ENCODE peak calls at places on chromosomes 3 and 15, in seven cellular contexts. M is stimulated activated CD8-positive, alpha-beta memory T cell treated with anti-CD3 and anti-CD28 coated beads, Interleukin-15, amount 100 ng/mL, for 24 hours; P is C1 segment of cervical spinal cord; B is WTC11; I is EL; Y is fibroblast of lung; D is A172. F is an unnamed sample.

GRCh38 chr3:129984124-129984523 is 9.6 kb downstream of the TRH start:
- DNase-seq in M (no peak), P (no peak), B (peak; percentile 38), I (peak; percentile 3), Y (no peak), D (no peak), F (no peak)

GRCh38 chr3:196422976-196423781 is 9.0 kb downstream of the UBXN7 start:
- DNase-seq in M (no peak), P (peak; percentile 5), B (no peak), I (no peak), Y (no peak), D (no peak), F (no peak)

GRCh38 chr3:172285844-172286243 is 162.4 kb downstream of the GHSR start:
- DNase-seq in M (no peak), P (no peak), B (no peak), I (peak; percentile 77), Y (peak; percentile 39), D (peak; percentile 44), F (no peak)

GRCh38 chr3:195037017-195037373 is 234.0 kb downstream of the XXYLT1 start:
- DNase-seq in M (no peak), P (no peak), B (no peak), I (no peak), Y (no peak), D (no peak), F (no peak)

GRCh38 chr3:142180761-142181362 is 31.5 kb upstream of the TFDP2 start:
- DNase-seq in M (no peak), P (no peak), B (peak; percentile 48), I (peak; percentile 44), Y (peak; percentile 53), D (peak; percentile 18), F (peak; percentile 57)

GRCh38 chr15:98835889-98836288 is 171.7 kb downstream of the PGPEP1L start:
- DNase-seq in M (no peak), P (no peak), B (no peak), I (no peak), Y (no peak), D (no peak), F (no peak)

GRCh38 chr3:32100465-32100864 is 6.0 kb upstream of the GPD1L start:
- DNase-seq in M (no peak), P (no peak), B (no peak), I (no peak), Y (no peak), D (no peak), F (no peak)

GRCh38 chr3:49519916-49520385 is 34.3 kb upstream of the BSN start:
- DNase-seq in M (no peak), P (no peak), B (no peak), I (no peak), Y (no peak), D (no peak), F (no peak)

GRCh38 chr15:28952666-28953491 is 67.1 kb downstream of the APBA2 start:
- DNase-seq in M (no peak), P (no peak), B (no peak), I (no peak), Y (no peak), D (no peak), F (no peak)

GRCh38 chr3:194872669-194872977 is 186.9 kb downstream of the FAM43A start:
- DNase-seq in M (no peak), P (no peak), B (no peak), I (peak; percentile 69), Y (no peak), D (peak; percentile 46), F (no peak)

GRCh38 chr3:130242850-130243569 is 102.5 kb upstream of the COL6A5 start:
- DNase-seq in M (no peak), P (no peak), B (no peak), I (no peak), Y (peak; percentile 18), D (peak; percentile 20), F (peak; percentile 24)

GRCh38 chr3:151795276-151795675 is 18.6 kb upstream of the AADAC start:
- DNase-seq in M (no peak), P (no peak), B (no peak), I (peak; percentile 74), Y (peak; percentile 67), D (peak; percentile 91), F (no peak)

GRCh38 chr15:100880897-100881242 is 1.2 kb downstream of the ALDH1A3 start:
- DNase-seq in M (no peak), P (no peak), B (no peak), I (no peak), Y (no peak), D (no peak), F (no peak)

GRCh38 chr15:57861805-57862586 is 155.5 kb downstream of the POLR2M start:
- DNase-seq in M (no peak), P (no peak), B (no peak), I (peak; percentile 85), Y (peak; percentile 81), D (peak; percentile 80), F (no peak)

GRCh38 chr3:185594073-185594472 is 8.0 kb downstream of the SENP2 start:
- DNase-seq in M (no peak), P (no peak), B (no peak), I (no peak), Y (no peak), D (no peak), F (no peak)

GRCh38 chr3:129722527-129722926 is 116.1 kb upstream of the PLXND1 start:
- DNase-seq in M (no peak), P (no peak), B (no peak), I (no peak), Y (no peak), D (no peak), F (no peak)

GRCh38 chr15:79030470-79030869 is 60.1 kb downstream of the RASGRF1 start:
- DNase-seq in M (no peak), P (no peak), B (no peak), I (no peak), Y (no peak), D (no peak), F (no peak)

F was measured in OCI-LY7.